ENCODE peak calls at places on chromosomes 2 and 18, in five cellular contexts. F, U, K, N and H are unnamed samples.

GRCh38 chr2:29110916-29111315 is 4.3 kb upstream of the CLIP4 start:
- DNase-seq in F (no peak), U (peak), K (no peak), N (no peak), H (no peak)

GRCh38 chr2:9099341-9099751 is 95.9 kb upstream of the MBOAT2 start:
- DNase-seq in F (no peak), U (peak), K (no peak), N (no peak), H (no peak)

GRCh38 chr2:225536036-225536435 is 136.5 kb downstream of the NYAP2 start:
- DNase-seq in F (no peak), U (no peak), K (no peak), N (no peak), H (no peak)

GRCh38 chr2:31080361-31080760 is 57.9 kb downstream of the GALNT14 start:
- DNase-seq in F (no peak), U (no peak), K (no peak), N (no peak), H (no peak)

GRCh38 chr2:217011576-217011975 is 151.7 kb upstream of the TNP1 start:
- DNase-seq in F (no peak), U (no peak), K (no peak), N (no peak), H (no peak)

GRCh38 chr2:143300531-143300930 is 171.3 kb downstream of the ARHGAP15 start:
- DNase-seq in F (no peak), U (peak), K (no peak), N (no peak), H (no peak)

GRCh38 chr18:80042785-80043184 is 8.6 kb downstream of the RBFA start:
- DNase-seq in F (no peak), U (no peak), K (no peak), N (no peak), H (no peak)

GRCh38 chr2:218993345-218994315 is at the start of gene CRYBA2:
- DNase-seq in F (no peak), U (no peak), K (no peak), N (no peak), H (no peak)

GRCh38 chr2:162111958-162112850 is 38.2 kb upstream of the DPP4 start:
- DNase-seq in F (no peak), U (peak), K (no peak), N (no peak), H (no peak)

GRCh38 chr18:49051323-49051967 is 100.7 kb upstream of the SMAD7 start:
- DNase-seq in F (no peak), U (no peak), K (no peak), N (no peak), H (no peak)

GRCh38 chr2:214651451-214651850 is 158.0 kb downstream of the BARD1 start:
- DNase-seq in F (no peak), U (peak), K (no peak), N (no peak), H (no peak)

GRCh38 chr2:61354486-61355197 is 116.2 kb downstream of the USP34 start:
- DNase-seq in F (no peak), U (no peak), K (no peak), N (no peak), H (no peak)

GRCh38 chr2:127175406-127175805 is 44.7 kb downstream of the CYP27C1 start:
- DNase-seq in F (no peak), U (peak), K (no peak), N (peak), H (no peak)

GRCh38 chr2:241217320-241218031 is 29.0 kb downstream of the ANO7 start:
- DNase-seq in F (peak), U (peak), K (peak), N (peak), H (no peak)

GRCh38 chr2:44477657-44478414 is 116.1 kb downstream of the CAMKMT start:
- DNase-seq in F (no peak), U (no peak), K (no peak), N (no peak), H (no peak)

GRCh38 chr18:41829648-41830516 is 125.2 kb upstream of the PIK3C3 start:
- DNase-seq in F (no peak), U (no peak), K (no peak), N (no peak), H (no peak)

GRCh38 chr2:106565599-106565998 is 78.4 kb downstream of the CD8B2 start:
- DNase-seq in F (no peak), U (no peak), K (no peak), N (no peak), H (no peak)

GRCh38 chr2:64196986-64197385 is 52.8 kb upstream of the PELI1 start:
- DNase-seq in F (no peak), U (no peak), K (no peak), N (no peak), H (no peak)

GRCh38 chr18:64183674-64184073 is 34.8 kb upstream of the LINC00305 start:
- DNase-seq in F (no peak), U (no peak), K (no peak), N (no peak), H (no peak)

GRCh38 chr2:9004338-9005204 is 1.1 kb upstream of the MBOAT2 start:
- DNase-seq in F (no peak), U (peak), K (no peak), N (no peak), H (peak)

GRCh38 chr2:241924909-241925250 is 55.4 kb downstream of the RTP5 start:
- DNase-seq in F (peak), U (no peak), K (no peak), N (no peak), H (no peak)

GRCh38 chr2:8433390-8433789 is 248.5 kb upstream of the ID2 start:
- DNase-seq in F (no peak), U (no peak), K (no peak), N (no peak), H (no peak)

GRCh38 chr2:100817388-100817985 is 2.5 kb upstream of the NPAS2 start:
- DNase-seq in F (no peak), U (no peak), K (no peak), N (no peak), H (no peak)

GRCh38 chr2:153059338-153060052 is 341.1 kb downstream of the ARL6IP6 start:
- DNase-seq in F (no peak), U (no peak), K (no peak), N (no peak), H (no peak)

GRCh38 chr2:158725496-158725895 is 69.6 kb upstream of the DAPL1 start:
- DNase-seq in F (no peak), U (no peak), K (no peak), N (no peak), H (no peak)